ENCODE peak calls at places on chromosomes 1 and 21, in five cellular contexts. X, T, H, I and M are unnamed samples.

GRCh38 chr21:45541221-45542039 is 810 bp downstream of the SLC19A1 start:
- DNase-seq in X (peak; percentile 94), T (peak; percentile 55), H (peak; percentile 53), I (peak; percentile 74), M (no peak)

GRCh38 chr1:119742193-119742592 is 26.5 kb downstream of the HMGCS2 start:
- DNase-seq in X (no peak), T (peak; percentile 30), H (no peak), I (peak; percentile 55), M (no peak)

GRCh38 chr1:42379794-42380616 is 587 bp upstream of the RIMKLA start:
- DNase-seq in X (peak; percentile 7), T (peak; percentile 44), H (peak; percentile 23), I (peak; percentile 57), M (peak; percentile 51)

GRCh38 chr1:205317311-205317917 is 4.1 kb downstream of the NUAK2 start:
- DNase-seq in X (no peak), T (peak; percentile 59), H (peak; percentile 59), I (no peak), M (no peak)

GRCh38 chr1:236997882-236998281 is 6.4 kb downstream of the MT1HL1 start:
- DNase-seq in X (no peak), T (no peak), H (no peak), I (no peak), M (no peak)

GRCh38 chr1:199857516-199857915 is 170.0 kb upstream of the NR5A2 start:
- DNase-seq in X (no peak), T (no peak), H (no peak), I (no peak), M (no peak)

GRCh38 chr1:41799723-41800122 is 119.0 kb downstream of the HIVEP3 start:
- DNase-seq in X (no peak), T (peak; percentile 8), H (no peak), I (peak; percentile 59), M (no peak)

GRCh38 chr1:111603979-111604378 is 15.6 kb upstream of the RAP1A start:
- DNase-seq in X (peak; percentile 86), T (no peak), H (no peak), I (no peak), M (no peak)

GRCh38 chr1:244236721-244237120 is 185.6 kb downstream of the ZBTB18 start:
- DNase-seq in X (no peak), T (no peak), H (no peak), I (no peak), M (no peak)

GRCh38 chr1:61887076-61887867 is 145.0 kb downstream of the PATJ start:
- DNase-seq in X (no peak), T (peak; percentile 34), H (no peak), I (no peak), M (no peak)

GRCh38 chr21:45979141-45979631 is 2.4 kb upstream of the COL6A1 start:
- DNase-seq in X (no peak), T (no peak), H (no peak), I (peak; percentile 61), M (no peak)

GRCh38 chr1:81706650-81707435 is 93.9 kb upstream of the ADGRL2 start:
- DNase-seq in X (no peak), T (peak; percentile 83), H (peak; percentile 84), I (peak; percentile 85), M (no peak)

GRCh38 chr21:33383056-33383888 is 19.9 kb upstream of the IFNGR2 start:
- DNase-seq in X (peak; percentile 97), T (peak; percentile 83), H (peak; percentile 87), I (peak; percentile 88), M (peak; percentile 10)

GRCh38 chr1:8171751-8172464 is 145.8 kb upstream of the ERRFI1 start:
- DNase-seq in X (no peak), T (no peak), H (no peak), I (peak; percentile 58), M (no peak)

GRCh38 chr1:41482906-41483895 is 1.3 kb downstream of the EDN2 start:
- DNase-seq in X (peak; percentile 23), T (no peak), H (no peak), I (no peak), M (no peak)

GRCh38 chr1:189606795-189607476 is 870.7 kb downstream of the BRINP3 start:
- DNase-seq in X (no peak), T (peak; percentile 96), H (no peak), I (no peak), M (no peak)

GRCh38 chr1:67853704-67854103 is 20.4 kb upstream of the GNG12 start:
- DNase-seq in X (peak; percentile 29), T (peak; percentile 88), H (peak; percentile 89), I (peak; percentile 86), M (peak; percentile 95)

GRCh38 chr1:12057382-12057781 is 5.7 kb upstream of the TNFRSF8 start:
- DNase-seq in X (no peak), T (no peak), H (no peak), I (peak; percentile 47), M (no peak)

GRCh38 chr1:56448937-56449336 is 130.4 kb downstream of the PLPP3 start:
- DNase-seq in X (no peak), T (no peak), H (peak; percentile 33), I (peak; percentile 22), M (no peak)

GRCh38 chr1:171141336-171142051 is 43.6 kb upstream of the FMO2 start:
- DNase-seq in X (no peak), T (peak; percentile 87), H (peak; percentile 68), I (peak; percentile 74), M (no peak)

GRCh38 chr1:47433453-47434050 is 4.3 kb upstream of the FOXD2 start:
- DNase-seq in X (no peak), T (no peak), H (no peak), I (no peak), M (no peak)

GRCh38 chr1:162631546-162632233 is 574 bp upstream of the DDR2 start:
- DNase-seq in X (no peak), T (peak; percentile 56), H (peak; percentile 63), I (peak; percentile 85), M (no peak)

GRCh38 chr1:245579881-245580280 is 425.1 kb downstream of the KIF26B start:
- DNase-seq in X (no peak), T (no peak), H (no peak), I (no peak), M (no peak)

GRCh38 chr1:204418174-204419063 is 6.8 kb upstream of the PPP1R15B start:
- DNase-seq in X (no peak), T (peak; percentile 57), H (no peak), I (peak; percentile 80), M (no peak)

GRCh38 chr1:244220410-244220809 is 169.3 kb downstream of the ZBTB18 start:
- DNase-seq in X (no peak), T (no peak), H (no peak), I (no peak), M (no peak)

GRCh38 chr21:39094847-39095525 is 88.3 kb downstream of the PSMG1 start:
- DNase-seq in X (no peak), T (peak; percentile 95), H (peak; percentile 12), I (peak; percentile 47), M (no peak)

GRCh38 chr1:15680614-15681345 is 3.3 kb upstream of the PLEKHM2 start:
- DNase-seq in X (no peak), T (peak; percentile 91), H (no peak), I (peak; percentile 98), M (no peak)

DNA sequence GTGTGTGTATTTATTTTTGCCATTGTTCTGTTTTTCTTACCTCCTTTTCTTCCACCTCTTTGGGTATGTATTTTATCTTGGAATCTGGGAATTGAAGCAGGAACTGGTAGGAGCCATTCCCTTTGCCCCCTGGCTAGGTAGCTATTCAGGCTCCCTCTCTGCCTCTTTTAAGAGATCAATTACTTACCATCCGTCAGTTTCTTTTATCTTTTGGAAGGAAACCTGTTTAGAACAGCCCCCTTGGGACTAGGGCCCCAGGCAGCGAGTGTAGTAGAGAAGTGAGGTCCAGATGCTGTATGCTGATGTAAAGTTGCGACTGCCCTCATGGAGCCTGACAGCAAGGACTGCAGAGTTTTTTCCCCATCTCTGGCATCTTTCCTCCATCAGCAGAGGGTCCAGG is 41.6 kb downstream of the KIRREL1 start:
- DNase-seq in X (no peak), T (no peak), H (no peak), I (no peak), M (no peak)
- H3K9me3 ChIP-seq in X (no peaks in the 10 kb centered on the region), T (no peaks in the 10 kb centered on the region), H (no peaks in the 10 kb centered on the region), I (no peaks in the 10 kb centered on the region), M (no peaks in the 10 kb centered on the region)

GRCh38 chr1:167456926-167457325 is 61.4 kb downstream of the CD247 start:
- DNase-seq in X (no peak), T (no peak), H (no peak), I (no peak), M (no peak)

GRCh38 chr1:167456500-167456899 is 61.8 kb downstream of the CD247 start:
- DNase-seq in X (no peak), T (no peak), H (no peak), I (no peak), M (no peak)

GRCh38 chr1:167455786-167456446 is 62.4 kb downstream of the CD247 start:
- DNase-seq in X (peak; percentile 40), T (peak; percentile 4), H (peak; percentile 9), I (peak; percentile 36), M (peak; percentile 56)

GRCh38 chr1:167454304-167454928 is 63.9 kb downstream of the CD247 start:
- DNase-seq in X (no peak), T (no peak), H (peak; percentile 9), I (no peak), M (no peak)

GRCh38 chr1:167454929-167455785 is 63.2 kb downstream of the CD247 start:
- DNase-seq in X (peak; percentile 87), T (peak; percentile 23), H (peak; percentile 15), I (peak; percentile 66), M (peak; percentile 70)
- TF ChIP-seq EZH2 in X (no peak), T (no peak), H (peak; percentile 43), I (no peak), M (peak; percentile 32)

DNA sequence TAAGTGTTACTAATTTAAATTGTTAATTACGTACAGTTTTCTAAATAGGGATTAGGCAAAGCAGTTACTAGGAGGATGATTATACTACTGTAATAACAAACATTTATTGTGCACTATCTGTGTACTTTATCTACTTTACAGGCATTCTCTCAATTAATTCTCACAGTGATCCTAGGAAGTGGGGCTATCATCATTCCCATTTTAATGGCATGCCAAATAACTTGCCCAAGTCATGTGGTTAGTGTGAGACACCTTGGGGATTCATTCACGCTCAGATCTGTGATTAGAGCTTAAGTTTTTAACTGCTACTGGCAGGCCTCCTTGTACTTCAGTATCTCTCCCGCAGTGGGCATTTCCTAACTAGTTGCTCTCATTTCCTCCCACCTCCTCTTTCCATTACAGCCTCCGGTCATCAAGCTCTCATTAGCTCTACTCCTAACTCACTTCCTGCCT is 11.5 kb downstream of the PHLDA3 start:
- DNase-seq in X (no peak), T (peak; percentile 64), H (no peak), I (peak; percentile 71), M (no peak)
- H3K4me1 ChIP-seq in X (no peaks in the 10 kb centered on the region), T (peaks cover 40% of the 10 kb centered on the region), H (peaks cover 13% of the 10 kb centered on the region), I (peaks cover 61% of the 10 kb centered on the region), M (peaks cover 11% of the 10 kb centered on the region)

GRCh38 chr1:3009556-3009955 is 11.7 kb upstream of the ACTRT2 start:
- DNase-seq in X (no peak), T (no peak), H (no peak), I (no peak), M (no peak)
- H3K9me3 ChIP-seq in X (no peaks in the 10 kb centered on the region), T (no peaks in the 10 kb centered on the region), H (peaks cover 2% of the 10 kb centered on the region), I (no peaks in the 10 kb centered on the region), M (peaks cover 9% of the 10 kb centered on the region)